ENCODE peak calls at places on chromosomes 3 and 15, in six cellular contexts. A is tibial nerve, D is sigmoid colon, C is upper lobe of left lung, S is heart left ventricle, P is HCT116. X is an unnamed sample. For H3K9me3, the result is how much of the 10 kb centered on the place peaks cover.

GRCh38 chr3:53024315-53024714 is 21.6 kb downstream of the SFMBT1 start:
- DNase-seq in P (no peak), D (no peak), C (no peak), A (no peak), S (no peak), X (no peak)

GRCh38 chr3:109339186-109339585 is 1.8 kb upstream of the DPPA4 start:
- DNase-seq in P (no peak), S (no peak), D (no peak), A (no peak), C (no peak), X (no peak)

GRCh38 chr15:88658972-88659931 is 20.4 kb downstream of the ISG20 start:
- DNase-seq in D (peak), A (no peak), C (no peak), P (peak), S (no peak), X (no peak)

GRCh38 chr3:135908225-135908624 is 57.3 kb upstream of the PPP2R3A start:
- DNase-seq in P (peak), S (no peak), A (no peak), C (no peak), D (no peak), X (no peak)

GRCh38 chr3:37993811-37994638 is 3.4 kb downstream of the VILL start:
- DNase-seq in C (peak), A (peak), P (no peak), D (peak), S (peak), X (peak)

GRCh38 chr3:62103531-62103930 is 269.8 kb downstream of the FEZF2 start:
- DNase-seq in P (no peak), D (no peak), C (no peak), S (no peak), A (no peak), X (no peak)

GRCh38 chr3:37223084-37223975 is 48.9 kb upstream of the LRRFIP2 start:
- DNase-seq in D (no peak), A (no peak), S (no peak), P (no peak), C (no peak), X (no peak)

GRCh38 chr15:70853855-70854668 is at the start of gene LARP6:
- DNase-seq in S (peak), P (no peak), A (no peak), C (peak), D (peak), X (peak)

GRCh38 chr3:5016218-5017161 is 37.3 kb downstream of the BHLHE40 start:
- DNase-seq in P (peak), S (peak), D (no peak), C (no peak), A (no peak), X (no peak)

GRCh38 chr3:122679467-122680291 is 960 bp upstream of the PARP14 start:
- DNase-seq in S (peak), A (no peak), P (no peak), C (no peak), D (peak), X (peak)

GRCh38 chr15:92634046-92634445 is 21.5 kb downstream of the FAM174B start:
- DNase-seq in C (no peak), A (no peak), P (no peak), D (no peak), S (no peak), X (no peak)

GRCh38 chr3:159305017-159305416 is 503.2 kb downstream of the MFSD1 start:
- DNase-seq in C (no peak), P (no peak), S (no peak), D (no peak), A (no peak), X (no peak)

GRCh38 chr15:58545307-58546065 is 113.7 kb downstream of the LIPC start:
- DNase-seq in S (no peak), C (no peak), P (no peak), A (no peak), D (no peak), X (no peak)

GRCh38 chr3:77169844-77170243 is 129.9 kb downstream of the ROBO2 start:
- DNase-seq in A (no peak), C (no peak), S (no peak), P (no peak), D (no peak), X (no peak)

GRCh38 chr15:69319384-69320375 is 21.0 kb downstream of the PAQR5 start:
- DNase-seq in A (no peak), S (no peak), P (no peak), D (no peak), C (no peak), X (no peak)

GRCh38 chr3:146036289-146036688 is 124.7 kb downstream of the PLOD2 start:
- DNase-seq in P (no peak), A (no peak), C (no peak), D (no peak), S (no peak), X (no peak)

GRCh38 chr15:42194502-42194901 is 13.6 kb downstream of the VPS39 start:
- DNase-seq in A (no peak), D (no peak), S (no peak), C (no peak), P (no peak), X (no peak)

GRCh38 chr3:127194601-127195187 is 1.8 kb downstream of the PRR23E start:
- DNase-seq in S (no peak), P (no peak), D (no peak), C (no peak), A (no peak), X (no peak)

GRCh38 chr3:48516571-48516970 is 12.6 kb upstream of the SHISA5 start:
- DNase-seq in A (no peak), D (no peak), S (no peak), P (no peak), C (no peak), X (no peak)

GRCh38 chr15:45638641-45639040 is 3.8 kb downstream of the SQOR start:
- DNase-seq in A (no peak), D (no peak), P (no peak), S (no peak), C (no peak), X (no peak)

GRCh38 chr15:81331600-81331999 is 7.7 kb upstream of the STARD5 start:
- DNase-seq in A (no peak), C (no peak), D (no peak), S (no peak), P (no peak), X (no peak)

GRCh38 chr3:52099006-52099405 is 42.6 kb upstream of the DUSP7 start:
- DNase-seq in D (peak), A (no peak), C (no peak), P (no peak), S (peak), X (no peak)

GRCh38 chr3:73056365-73057150 is 4.9 kb upstream of the EBLN2 start:
- DNase-seq in D (no peak), P (peak), C (no peak), A (no peak), S (no peak), X (no peak)

GRCh38 chr3:133896002-133896761 is 500 bp upstream of the RAB6B start:
- DNase-seq in A (no peak), C (peak), S (no peak), P (no peak), D (no peak), X (no peak)

GRCh38 chr15:78396976-78397375 is 41.0 kb upstream of the IREB2 start:
- DNase-seq in A (peak), C (peak), S (peak), D (peak), P (no peak), X (no peak)

GRCh38 chr3:140532793-140533330 is 145.0 kb upstream of the TRIM42 start:
- DNase-seq in C (no peak), D (no peak), S (no peak), P (no peak), A (no peak), X (no peak)

GRCh38 chr3:14434105-14434504 is 31.7 kb downstream of the SLC6A6 start:
- DNase-seq in D (no peak), A (no peak), C (no peak), S (peak), P (no peak), X (no peak)

GRCh38 chr3:57787867-57788623 is 31.9 kb downstream of the SLMAP start:
- DNase-seq in A (no peak), C (no peak), P (no peak), S (no peak), D (no peak), X (no peak)

GRCh38 chr3:99965681-99966408 is 148.2 kb downstream of the CMSS1 start:
- DNase-seq in C (peak), D (no peak), P (no peak), A (no peak), S (no peak), X (no peak)

GRCh38 chr3:107241217-107241616 is 136.0 kb upstream of the CCDC54 start:
- DNase-seq in S (peak), C (no peak), P (peak), A (no peak), D (no peak), X (no peak)

GRCh38 chr15:40803688-40804087 is 3.2 kb upstream of the ZFYVE19 start:
- DNase-seq in P (no peak), A (no peak), C (no peak), S (no peak), D (no peak), X (no peak)

GRCh38 chr3:168096210-168096795 is 579 bp upstream of the GOLIM4 start:
- DNase-seq in D (no peak), C (no peak), A (no peak), S (peak), P (peak), X (no peak)

GRCh38 chr15:45114076-45114750 is at the start of the genes DUOX2 and DUOXA2:
- DNase-seq in P (no peak), S (no peak), C (peak), D (no peak), A (no peak), X (no peak)

GRCh38 chr3:122397136-122397645 is 13.2 kb downstream of the FAM162A start:
- DNase-seq in A (no peak), D (no peak), S (no peak), C (no peak), P (no peak), X (no peak)

GRCh38 chr3:45441570-45442313 is 53.4 kb downstream of the LARS2 start:
- DNase-seq in A (no peak), C (no peak), S (no peak), P (no peak), D (no peak), X (no peak)

GRCh38 chr3:196016485-196016884 is 65.4 kb downstream of the TFRC start:
- DNase-seq in P (no peak), C (no peak), A (no peak), D (no peak), S (no peak), X (no peak)

GRCh38 chr15:99142562-99142961 is 37.7 kb downstream of the SYNM start:
- DNase-seq in D (no peak), A (no peak), S (no peak), P (no peak), C (no peak), X (no peak)

GRCh38 chr15:62393196-62393595 is 228.1 kb upstream of the C2CD4B start:
- DNase-seq in D (no peak), P (no peak), C (no peak), A (no peak), S (no peak), X (no peak)

GRCh38 chr15:74869726-74870407 is 3.3 kb downstream of the SCAMP2 start:
- DNase-seq in D (peak), P (no peak), A (no peak), C (no peak), S (peak), X (peak)

GRCh38 chr3:154168998-154169880 is 48.0 kb downstream of the ARHGEF26 start:
- DNase-seq in C (no peak), P (no peak), A (no peak), S (no peak), D (no peak), X (no peak)
- H3K27ac ChIP-seq in C (no peak), P (no peak), A (no peak), S (peak), D (peak), X (no peak)

GRCh38 chr3:139476348-139476747 is at the start of gene RBP2:
- DNase-seq in C (no peak), S (no peak), D (no peak), A (no peak), P (no peak), X (no peak)
- TF ChIP-seq POLR2A in C (no peak), S (no peak), D (no peak), A (no peak), P (no peak), X (no peak)

DNA sequence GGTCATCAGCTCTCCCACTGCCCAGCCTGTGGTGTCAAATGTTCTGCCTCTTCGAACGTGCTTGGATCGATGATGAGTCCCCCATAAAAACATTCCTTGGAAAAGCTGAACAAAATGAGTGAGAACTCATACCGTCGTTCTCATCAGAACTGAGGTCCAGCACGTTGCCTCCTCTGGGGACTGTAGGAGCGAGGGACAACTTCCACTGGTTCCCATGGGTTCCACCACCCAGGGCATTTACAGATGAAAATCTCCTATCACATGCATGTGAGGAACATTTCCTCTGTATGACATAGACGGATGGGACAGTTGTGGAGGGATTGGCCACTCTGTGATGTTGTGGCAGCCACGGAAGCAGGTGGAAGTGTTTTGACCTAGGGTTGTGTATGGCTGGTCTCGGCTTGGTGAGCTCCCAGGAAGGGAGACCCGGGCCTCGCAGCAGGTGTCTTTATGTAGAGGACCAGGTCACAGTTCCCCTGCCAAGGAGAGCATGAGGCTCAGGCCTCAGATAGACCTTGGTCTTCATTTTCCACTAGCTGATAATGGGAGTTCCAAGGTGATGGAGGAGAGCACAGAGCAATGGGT is 113.0 kb downstream of the SNRPN start:
- DNase-seq in P (no peak), C (no peak), S (peak), A (no peak), D (peak), X (no peak)
- H3K9me3 ChIP-seq in P (under half), C (half or more), S (half or more), A (under half), D (half or more), X (under half)

DNA sequence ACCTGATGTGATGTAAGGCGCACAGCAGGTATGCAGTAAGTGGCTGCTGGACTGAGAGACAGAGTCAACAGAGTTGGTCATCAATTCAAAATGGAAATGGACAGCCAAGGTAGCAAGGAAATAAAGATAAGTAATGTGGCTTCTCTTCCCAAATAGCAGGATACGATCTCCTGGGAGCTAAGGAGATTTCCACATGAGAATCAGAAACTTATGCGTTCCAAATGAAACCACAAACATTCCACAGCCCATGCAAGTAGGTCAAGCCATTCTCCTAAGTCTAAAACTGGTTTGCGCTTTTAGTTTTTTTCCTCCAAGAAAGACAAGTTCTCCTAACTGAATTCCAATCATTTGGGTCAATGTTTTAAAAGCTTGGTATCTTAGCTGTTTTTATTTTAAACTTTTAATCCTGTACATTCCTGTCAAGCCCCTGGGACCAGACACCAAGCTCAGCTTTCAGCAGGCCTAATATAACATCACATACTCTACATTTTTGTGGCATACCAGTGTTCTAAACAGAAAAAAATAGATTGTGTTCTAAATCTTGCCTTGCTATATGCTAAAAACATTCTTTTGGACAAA is 73.7 kb upstream of the TSPAN3 start:
- DNase-seq in S (no peak), P (no peak), A (no peak), C (no peak), D (no peak), X (no peak)
- H3K27ac ChIP-seq in S (peak), P (peak), A (no peak), C (peak), D (peak), X (peak)

GRCh38 chr3:47283596-47284364 is 1.0 kb downstream of the KLHL18 start:
- DNase-seq in A (no peak), P (no peak), D (peak), C (peak), S (no peak), X (no peak)

GRCh38 chr3:47283193-47283537 is 421 bp downstream of the KLHL18 start:
- DNase-seq in S (no peak), D (peak), A (no peak), C (no peak), P (no peak), X (no peak)

GRCh38 chr3:47280519-47280918 is 2.1 kb downstream of the KIF9 start:
- DNase-seq in A (no peak), P (no peak), C (no peak), S (no peak), D (peak), X (no peak)

GRCh38 chr3:47282424-47283192 is at the start of the genes KIF9 and KLHL18:
- DNase-seq in P (peak), D (peak), C (peak), A (peak), S (peak), X (peak)
- TF ChIP-seq POLR2A in P (peak), D (no peak), C (peak), A (no peak), S (peak), X (no peak)